ENCODE peak calls at places on chromosomes 16 and 17, in nine cellular contexts. W is heart right ventricle, Z is brain microvascular endothelial cell, A is A549, X is heart left ventricle, U is cardiac muscle cell, D is stomach, P is transverse colon, N is PC-3. I is an unnamed sample.

GRCh38 chr17:72259977-72260376 is 139.2 kb downstream of the SOX9 start:
- DNase-seq in Z (no peak), N (no peak), D (no peak), A (no peak), X (no peak), U (no peak), P (peak), W (no peak), I (no peak)

GRCh38 chr17:9568004-9568403 is 7.6 kb downstream of the STX8 start:
- DNase-seq in D (no peak), U (no peak), A (no peak), P (no peak), N (no peak), X (no peak), Z (no peak), W (no peak), I (no peak)

GRCh38 chr17:17235212-17236174 is 1.5 kb downstream of the FLCN start:
- DNase-seq in U (no peak), A (no peak), N (peak), X (no peak), D (no peak), Z (peak), W (no peak), P (no peak), I (no peak)

GRCh38 chr17:63780507-63780906 is 6.5 kb downstream of the DDX42 start:
- DNase-seq in N (peak), Z (no peak), P (no peak), X (no peak), A (no peak), U (no peak), W (no peak), D (peak), I (no peak)

GRCh38 chr16:31277659-31278260 is 18.0 kb downstream of the ITGAM start:
- DNase-seq in X (no peak), U (no peak), A (no peak), Z (no peak), N (no peak), D (no peak), P (no peak), W (no peak), I (no peak)

GRCh38 chr17:73393962-73394361 is 82.2 kb upstream of the CDC42EP4 start:
- DNase-seq in W (no peak), X (no peak), A (no peak), U (peak), P (no peak), Z (peak), D (no peak), N (peak), I (no peak)

GRCh38 chr16:49961087-49961486 is 63.9 kb upstream of the CNEP1R1 start:
- DNase-seq in D (no peak), Z (no peak), X (no peak), N (peak), A (no peak), U (peak), P (no peak), W (no peak), I (no peak)

GRCh38 chr16:31265329-31266245 is 5.8 kb downstream of the ITGAM start:
- DNase-seq in X (no peak), Z (peak), D (peak), A (peak), W (no peak), U (no peak), P (no peak), N (peak), I (no peak)

GRCh38 chr17:72665841-72666518 is 426.5 kb downstream of the SLC39A11 start:
- DNase-seq in X (no peak), P (no peak), D (no peak), Z (no peak), A (no peak), W (no peak), N (no peak), U (no peak), I (no peak)

GRCh38 chr17:41519501-41520224 is 973 bp upstream of the KRT15 start:
- DNase-seq in A (no peak), P (peak), W (no peak), Z (no peak), D (no peak), X (no peak), U (no peak), N (peak), I (no peak)

GRCh38 chr16:47848481-47849109 is 307.2 kb downstream of the ABCC12 start:
- DNase-seq in W (no peak), N (peak), X (no peak), Z (peak), P (no peak), U (peak), A (no peak), D (no peak), I (no peak)

GRCh38 chr17:382644-383533 is 30.3 kb upstream of the RPH3AL start:
- DNase-seq in P (no peak), N (no peak), D (no peak), U (peak), A (peak), Z (peak), X (no peak), W (peak), I (no peak)

GRCh38 chr16:21033707-21034106 is 116.9 kb downstream of the DNAH3 start:
- DNase-seq in U (no peak), D (no peak), Z (no peak), X (peak), N (no peak), W (peak), A (no peak), P (no peak), I (no peak)

GRCh38 chr17:66255112-66255511 is 25.9 kb upstream of the APOH start:
- DNase-seq in A (no peak), U (peak), D (no peak), N (peak), Z (peak), X (no peak), P (no peak), W (peak), I (no peak)

GRCh38 chr17:9676742-9677387 is 31.5 kb downstream of the USP43 start:
- DNase-seq in D (no peak), N (peak), W (no peak), Z (peak), U (no peak), P (no peak), A (peak), X (no peak), I (no peak)

GRCh38 chr16:89909777-89910716 is 8.6 kb upstream of the MC1R start:
- DNase-seq in X (peak), W (peak), Z (peak), A (peak), P (peak), N (peak), U (peak), D (peak), I (peak)

GRCh38 chr17:79574656-79575055 is 36.2 kb downstream of the RBFOX3 start:
- DNase-seq in Z (no peak), P (no peak), D (no peak), U (no peak), W (no peak), A (no peak), N (no peak), X (no peak), I (no peak)

GRCh38 chr17:29109477-29110371 is 66.8 kb downstream of the PIPOX start:
- DNase-seq in W (no peak), A (no peak), U (no peak), D (no peak), Z (no peak), N (no peak), P (no peak), X (no peak), I (no peak)

GRCh38 chr17:76478097-76478496 is 10.7 kb downstream of the AANAT start:
- DNase-seq in A (no peak), D (no peak), W (no peak), P (no peak), N (no peak), X (no peak), U (no peak), Z (no peak), I (no peak)

GRCh38 chr17:76479515-76480048 is 12.2 kb downstream of the AANAT start:
- DNase-seq in P (no peak), D (no peak), A (no peak), U (no peak), N (no peak), X (no peak), Z (no peak), W (no peak), I (no peak)

GRCh38 chr17:76480676-76481075 is 13.3 kb downstream of the AANAT start:
- DNase-seq in N (no peak), D (no peak), Z (no peak), W (no peak), U (peak), A (no peak), P (no peak), X (no peak), I (peak)

GRCh38 chr17:76478730-76479514 is 11.5 kb downstream of the AANAT start:
- DNase-seq in D (no peak), W (no peak), A (no peak), X (no peak), U (no peak), Z (no peak), P (no peak), N (no peak), I (no peak)

DNA sequence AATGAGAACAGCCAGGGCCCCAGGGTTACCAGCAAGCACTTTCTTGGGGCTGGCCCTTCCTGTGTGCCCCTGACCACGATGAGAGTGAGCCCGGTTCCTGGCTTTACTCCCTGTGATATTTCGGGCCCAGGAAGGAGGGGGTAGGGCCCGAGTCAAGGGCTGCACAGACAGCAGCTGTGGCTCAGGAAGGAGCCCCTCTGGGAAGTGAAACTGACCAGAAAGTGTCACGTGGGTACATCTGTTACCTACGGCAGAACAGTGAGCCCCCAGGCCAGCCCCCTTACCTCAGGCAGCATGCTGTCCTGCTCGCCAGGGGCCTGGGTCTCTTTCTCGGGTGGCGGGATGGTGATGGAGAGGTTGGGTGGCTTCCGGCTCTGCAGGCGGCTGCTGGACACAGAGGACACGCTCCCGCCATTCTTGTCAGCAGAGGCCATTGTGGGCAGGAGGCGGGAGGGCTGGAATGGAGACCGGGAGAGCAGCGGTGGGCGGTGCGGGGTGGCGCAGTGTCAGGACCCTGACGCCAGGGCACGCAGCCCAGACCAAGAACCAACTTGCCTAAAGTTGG is 13.8 kb downstream of the AANAT start:
- DNase-seq in D (no peak), N (no peak), Z (no peak), A (no peak), W (no peak), P (peak), X (no peak), U (no peak), I (peak)
- H3K4me3 ChIP-seq in D (no peak), N (no peak), Z (no peak), A (no peak), W (no peak), P (no peak), X (no peak), U (no peak), I (no peak)

GRCh38 chr16:75010427-75010826 is 11.6 kb downstream of the ZNRF1 start:
- DNase-seq in W (no peak), N (no peak), U (no peak), D (no peak), X (no peak), Z (no peak), A (no peak), P (no peak), I (no peak)
- H3K27ac ChIP-seq in W (peak), N (no peak), U (no peak), D (no peak), X (no peak), Z (no peak), A (no peak), P (no peak), I (no peak)

GRCh38 chr16:62253926-62254325 is 217.7 kb upstream of the CDH8 start:
- DNase-seq in P (no peak), N (no peak), D (no peak), U (no peak), W (no peak), A (no peak), Z (no peak), X (no peak), I (no peak)

GRCh38 chr16:62254847-62255246 is 218.6 kb upstream of the CDH8 start:
- DNase-seq in W (no peak), Z (no peak), A (no peak), X (no peak), N (no peak), U (no peak), D (no peak), P (no peak), I (no peak)

GRCh38 chr16:62261760-62262159 is 225.5 kb upstream of the CDH8 start:
- DNase-seq in N (no peak), X (no peak), U (no peak), Z (no peak), P (no peak), W (no peak), D (no peak), A (no peak), I (no peak)

DNA sequence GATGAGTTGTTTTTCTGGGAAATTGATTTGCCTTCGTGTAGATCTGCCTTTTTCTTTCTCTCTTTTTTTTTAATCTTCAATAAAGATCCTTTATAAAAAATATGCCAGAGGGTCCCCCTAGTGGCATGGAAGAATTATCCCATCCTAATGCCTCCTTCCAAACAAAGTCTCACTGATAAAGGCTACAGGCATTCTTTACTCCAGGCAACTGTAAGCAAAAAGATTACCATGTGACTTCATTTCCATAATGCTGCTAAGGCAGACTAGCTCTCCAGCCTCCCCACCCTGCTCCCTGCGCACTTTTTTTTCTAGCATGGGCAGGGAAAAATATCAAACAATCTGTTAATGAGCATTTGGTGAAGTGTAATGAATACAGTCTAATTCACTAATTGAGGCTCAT is 220.2 kb upstream of the CDH8 start:
- DNase-seq in U (no peak), A (no peak), P (no peak), N (no peak), Z (no peak), X (no peak), W (no peak), D (no peak), I (no peak)
- TF ChIP-seq CTCF in U (no peak), A (no peak), P (no peak), N (peak), Z (peak), X (no peak), W (no peak), D (no peak), I (no peak)

DNA sequence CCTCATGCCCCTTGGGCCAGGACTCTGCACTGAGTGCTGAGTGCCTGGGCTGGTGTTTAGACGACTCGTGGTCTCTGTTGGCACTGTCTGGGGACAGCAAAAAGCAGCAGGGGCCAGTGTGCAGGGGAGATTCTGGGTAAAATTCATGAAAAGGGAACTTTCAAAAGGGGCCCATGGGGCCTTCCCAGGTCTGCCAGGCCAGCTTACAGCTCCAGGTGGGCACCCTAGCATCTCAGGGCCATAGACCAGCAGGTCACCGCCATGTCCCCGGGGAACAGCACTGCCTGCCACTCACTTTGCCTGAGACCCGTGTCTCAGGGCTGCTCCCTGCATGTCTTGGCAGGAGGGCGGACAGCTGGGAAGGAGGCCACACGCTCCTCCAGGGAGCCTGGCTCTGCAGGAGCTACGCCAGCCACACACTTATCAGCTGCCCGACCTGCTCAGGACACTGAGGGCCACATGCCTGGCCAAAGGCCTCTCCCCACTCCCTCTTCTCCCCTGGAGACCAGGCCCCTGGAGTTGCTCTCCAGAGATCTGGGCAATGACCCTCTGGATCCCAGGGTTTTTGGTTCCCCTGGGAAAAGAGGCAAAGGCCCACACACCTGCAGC is 8.8 kb upstream of the FASN start:
- DNase-seq in A (no peak), X (no peak), P (no peak), W (no peak), U (no peak), N (no peak), Z (no peak), D (peak), I (peak)
- H3K4me3 ChIP-seq in A (no peak), X (no peak), P (peak), W (peak), U (no peak), N (no peak), Z (no peak), D (peak), I (no peak)

GRCh38 chr16:2913603-2914002 is 1.9 kb downstream of the FLYWCH1 start:
- DNase-seq in X (no peak), Z (no peak), W (no peak), N (no peak), U (no peak), P (no peak), A (no peak), D (no peak), I (no peak)

GRCh38 chr16:2911580-2912329 is at the start of gene FLYWCH1:
- DNase-seq in X (peak), D (peak), W (peak), P (peak), N (peak), Z (peak), A (peak), U (peak), I (peak)

GRCh38 chr16:2912330-2913199 is 834 bp downstream of the FLYWCH1 start:
- DNase-seq in N (peak), D (peak), X (peak), W (peak), Z (peak), P (peak), A (peak), U (peak), I (peak)

GRCh38 chr16:2914233-2914632 is 2.5 kb downstream of the FLYWCH1 start:
- DNase-seq in P (no peak), Z (no peak), D (no peak), W (no peak), U (no peak), N (no peak), A (no peak), X (no peak), I (no peak)

GRCh38 chr16:2915196-2915929 is 3.6 kb downstream of the FLYWCH1 start:
- DNase-seq in Z (no peak), P (no peak), D (no peak), W (no peak), A (no peak), U (no peak), X (no peak), N (no peak), I (no peak)
- H3K27ac ChIP-seq in Z (peak), P (no peak), D (no peak), W (no peak), A (peak), U (no peak), X (no peak), N (peak), I (no peak)

GRCh38 chr16:66471264-66471663 is 44.2 kb downstream of the BEAN1 start:
- DNase-seq in N (no peak), A (no peak), D (peak), Z (no peak), W (no peak), P (no peak), U (no peak), X (no peak), I (no peak)

GRCh38 chr16:66470556-66470955 is 43.5 kb downstream of the BEAN1 start:
- DNase-seq in X (no peak), P (no peak), U (no peak), D (no peak), A (no peak), W (no peak), N (no peak), Z (no peak), I (no peak)

GRCh38 chr16:66469932-66470546 is 42.9 kb downstream of the BEAN1 start:
- DNase-seq in A (no peak), D (no peak), X (no peak), N (no peak), P (no peak), U (no peak), W (no peak), Z (no peak), I (no peak)

GRCh38 chr16:66472961-66473610 is 46.0 kb downstream of the BEAN1 start:
- DNase-seq in U (no peak), A (no peak), Z (no peak), W (no peak), N (no peak), X (no peak), P (no peak), D (no peak), I (no peak)

GRCh38 chr16:66471696-66472393 is 44.8 kb downstream of the BEAN1 start:
- DNase-seq in X (no peak), P (no peak), Z (no peak), N (no peak), U (no peak), W (no peak), A (no peak), D (no peak), I (no peak)
- TF ChIP-seq CTCF in X (no peak), P (no peak), Z (peak), N (no peak), U (no peak), W (no peak), A (no peak), D (no peak), I (no peak)

GRCh38 chr17:64781013-64781392 is 118.9 kb upstream of the SMURF2 start:
- DNase-seq in Z (no peak), D (no peak), N (no peak), A (no peak), W (no peak), X (no peak), P (no peak), U (no peak), I (no peak)
- H3K4me3 ChIP-seq in Z (peak), D (peak), N (no peak), A (peak), W (peak), X (peak), P (peak), U (peak), I (peak)

GRCh38 chr17:59695943-59696681 is 11.1 kb downstream of the PTRH2 start:
- DNase-seq in D (no peak), X (no peak), U (peak), W (no peak), Z (no peak), P (no peak), N (no peak), A (no peak), I (no peak)
- H3K27ac ChIP-seq in D (no peak), X (no peak), U (no peak), W (no peak), Z (no peak), P (no peak), N (no peak), A (peak), I (no peak)